ENCODE peak calls at places on chromosomes 1 and 21, in seven cellular contexts. One of them, this sample, is unnamed.

GRCh38 chr1:244214009-244214967 is 163.2 kb downstream of the ZBTB18 start:
- DNase-seq in PC-3: peak; percentile 90
- DNase-seq in kidney: no peak
- DNase-seq in fibroblast of pulmonary artery: peak; percentile 93
- DNase-seq in activated naive CD8-positive, alpha-beta T cell treated with anti-CD3 and anti-CD28 coated beads, Interleukin-2, amount 50 U/mL, for 24 hours: no peak
- DNase-seq in left cardiac atrium: peak; percentile 32
- DNase-seq in RPMI8226: no peak
- DNase-seq in this sample: no peak

GRCh38 chr1:115429242-115429641 is 91.2 kb upstream of the NGF start:
- DNase-seq in PC-3: peak; percentile 73
- DNase-seq in left cardiac atrium: no peak
- DNase-seq in kidney: no peak
- DNase-seq in fibroblast of pulmonary artery: peak; percentile 82
- DNase-seq in RPMI8226: no peak
- DNase-seq in activated naive CD8-positive, alpha-beta T cell treated with anti-CD3 and anti-CD28 coated beads, Interleukin-2, amount 50 U/mL, for 24 hours: no peak
- DNase-seq in this sample: no peak

GRCh38 chr1:203402609-203403337 is 51.9 kb upstream of the FMOD start:
- DNase-seq in kidney: no peak
- DNase-seq in fibroblast of pulmonary artery: peak; percentile 92
- DNase-seq in PC-3: no peak
- DNase-seq in RPMI8226: no peak
- DNase-seq in activated naive CD8-positive, alpha-beta T cell treated with anti-CD3 and anti-CD28 coated beads, Interleukin-2, amount 50 U/mL, for 24 hours: no peak
- DNase-seq in left cardiac atrium: no peak
- DNase-seq in this sample: no peak

GRCh38 chr1:112141301-112141700 is 151.8 kb upstream of the KCND3 start:
- DNase-seq in activated naive CD8-positive, alpha-beta T cell treated with anti-CD3 and anti-CD28 coated beads, Interleukin-2, amount 50 U/mL, for 24 hours: no peak
- DNase-seq in kidney: no peak
- DNase-seq in PC-3: no peak
- DNase-seq in fibroblast of pulmonary artery: no peak
- DNase-seq in left cardiac atrium: no peak
- DNase-seq in RPMI8226: no peak
- DNase-seq in this sample: no peak

GRCh38 chr1:217333939-217334338 is 297.0 kb downstream of the GPATCH2 start:
- DNase-seq in PC-3: peak; percentile 89
- DNase-seq in left cardiac atrium: no peak
- DNase-seq in kidney: no peak
- DNase-seq in RPMI8226: peak; percentile 49
- DNase-seq in fibroblast of pulmonary artery: peak; percentile 32
- DNase-seq in activated naive CD8-positive, alpha-beta T cell treated with anti-CD3 and anti-CD28 coated beads, Interleukin-2, amount 50 U/mL, for 24 hours: peak; percentile 5
- DNase-seq in this sample: no peak

GRCh38 chr1:7046891-7047290 is 261.6 kb downstream of the CAMTA1 start:
- DNase-seq in kidney: no peak
- DNase-seq in PC-3: no peak
- DNase-seq in activated naive CD8-positive, alpha-beta T cell treated with anti-CD3 and anti-CD28 coated beads, Interleukin-2, amount 50 U/mL, for 24 hours: no peak
- DNase-seq in fibroblast of pulmonary artery: no peak
- DNase-seq in left cardiac atrium: no peak
- DNase-seq in RPMI8226: no peak
- DNase-seq in this sample: no peak

GRCh38 chr1:46043491-46044017 is 88.9 kb downstream of the PIK3R3 start:
- DNase-seq in RPMI8226: peak; percentile 95
- DNase-seq in left cardiac atrium: no peak
- DNase-seq in PC-3: no peak
- DNase-seq in activated naive CD8-positive, alpha-beta T cell treated with anti-CD3 and anti-CD28 coated beads, Interleukin-2, amount 50 U/mL, for 24 hours: no peak
- DNase-seq in kidney: no peak
- DNase-seq in fibroblast of pulmonary artery: no peak
- DNase-seq in this sample: no peak

GRCh38 chr1:245822997-245823396 is 668.2 kb downstream of the KIF26B start:
- DNase-seq in fibroblast of pulmonary artery: peak; percentile 97
- DNase-seq in RPMI8226: no peak
- DNase-seq in activated naive CD8-positive, alpha-beta T cell treated with anti-CD3 and anti-CD28 coated beads, Interleukin-2, amount 50 U/mL, for 24 hours: no peak
- DNase-seq in PC-3: peak; percentile 89
- DNase-seq in kidney: no peak
- DNase-seq in left cardiac atrium: no peak
- DNase-seq in this sample: no peak

GRCh38 chr1:115456441-115456961 is 118.5 kb upstream of the NGF start:
- DNase-seq in RPMI8226: no peak
- DNase-seq in activated naive CD8-positive, alpha-beta T cell treated with anti-CD3 and anti-CD28 coated beads, Interleukin-2, amount 50 U/mL, for 24 hours: no peak
- DNase-seq in fibroblast of pulmonary artery: no peak
- DNase-seq in PC-3: peak; percentile 60
- DNase-seq in left cardiac atrium: no peak
- DNase-seq in kidney: no peak
- DNase-seq in this sample: no peak

GRCh38 chr1:116372651-116373444 is at the start of gene ATP1A1:
- DNase-seq in PC-3: peak; percentile 95
- DNase-seq in RPMI8226: peak; percentile 94
- DNase-seq in left cardiac atrium: peak; percentile 98
- DNase-seq in fibroblast of pulmonary artery: peak; percentile 94
- DNase-seq in kidney: peak; percentile 99
- DNase-seq in activated naive CD8-positive, alpha-beta T cell treated with anti-CD3 and anti-CD28 coated beads, Interleukin-2, amount 50 U/mL, for 24 hours: peak; percentile 99
- DNase-seq in this sample: peak; percentile 97

GRCh38 chr1:2809656-2810055 is 8.2 kb upstream of the TTC34 start:
- DNase-seq in PC-3: no peak
- DNase-seq in left cardiac atrium: no peak
- DNase-seq in RPMI8226: no peak
- DNase-seq in activated naive CD8-positive, alpha-beta T cell treated with anti-CD3 and anti-CD28 coated beads, Interleukin-2, amount 50 U/mL, for 24 hours: no peak
- DNase-seq in fibroblast of pulmonary artery: no peak
- DNase-seq in kidney: no peak
- DNase-seq in this sample: no peak

GRCh38 chr1:19426294-19427086 is 58.8 kb downstream of the CAPZB start:
- DNase-seq in kidney: peak; percentile 86
- DNase-seq in fibroblast of pulmonary artery: no peak
- DNase-seq in RPMI8226: no peak
- DNase-seq in left cardiac atrium: peak; percentile 34
- DNase-seq in PC-3: no peak
- DNase-seq in activated naive CD8-positive, alpha-beta T cell treated with anti-CD3 and anti-CD28 coated beads, Interleukin-2, amount 50 U/mL, for 24 hours: no peak
- DNase-seq in this sample: no peak

GRCh38 chr1:33684346-33685122 is 179.3 kb upstream of the HMGB4 start:
- DNase-seq in left cardiac atrium: no peak
- DNase-seq in fibroblast of pulmonary artery: no peak
- DNase-seq in RPMI8226: no peak
- DNase-seq in activated naive CD8-positive, alpha-beta T cell treated with anti-CD3 and anti-CD28 coated beads, Interleukin-2, amount 50 U/mL, for 24 hours: no peak
- DNase-seq in PC-3: no peak
- DNase-seq in kidney: no peak
- DNase-seq in this sample: no peak

GRCh38 chr1:233367057-233367759 is 39.7 kb downstream of the MAP3K21 start:
- DNase-seq in RPMI8226: no peak
- DNase-seq in kidney: no peak
- DNase-seq in fibroblast of pulmonary artery: peak; percentile 10
- DNase-seq in left cardiac atrium: no peak
- DNase-seq in PC-3: peak; percentile 83
- DNase-seq in activated naive CD8-positive, alpha-beta T cell treated with anti-CD3 and anti-CD28 coated beads, Interleukin-2, amount 50 U/mL, for 24 hours: no peak
- DNase-seq in this sample: no peak

GRCh38 chr1:197595244-197595904 is 179.9 kb downstream of the DENND1B start:
- DNase-seq in fibroblast of pulmonary artery: no peak
- DNase-seq in activated naive CD8-positive, alpha-beta T cell treated with anti-CD3 and anti-CD28 coated beads, Interleukin-2, amount 50 U/mL, for 24 hours: no peak
- DNase-seq in left cardiac atrium: no peak
- DNase-seq in PC-3: no peak
- DNase-seq in RPMI8226: no peak
- DNase-seq in kidney: no peak
- DNase-seq in this sample: no peak

GRCh38 chr1:229625893-229626831 is at the start of the genes TAF5L and URB2:
- DNase-seq in RPMI8226: peak; percentile 97
- DNase-seq in left cardiac atrium: peak; percentile 90
- DNase-seq in fibroblast of pulmonary artery: peak; percentile 89
- DNase-seq in activated naive CD8-positive, alpha-beta T cell treated with anti-CD3 and anti-CD28 coated beads, Interleukin-2, amount 50 U/mL, for 24 hours: peak; percentile 86
- DNase-seq in kidney: peak; percentile 95
- DNase-seq in PC-3: peak; percentile 97
- DNase-seq in this sample: peak; percentile 75

GRCh38 chr1:167136191-167136614 is 42.3 kb downstream of the STYXL2 start:
- DNase-seq in kidney: peak; percentile 78
- DNase-seq in left cardiac atrium: no peak
- DNase-seq in activated naive CD8-positive, alpha-beta T cell treated with anti-CD3 and anti-CD28 coated beads, Interleukin-2, amount 50 U/mL, for 24 hours: no peak
- DNase-seq in fibroblast of pulmonary artery: peak; percentile 20
- DNase-seq in RPMI8226: no peak
- DNase-seq in PC-3: peak; percentile 65
- DNase-seq in this sample: no peak

GRCh38 chr1:167808104-167808503 is 86.3 kb downstream of the MPZL1 start:
- DNase-seq in RPMI8226: no peak
- DNase-seq in activated naive CD8-positive, alpha-beta T cell treated with anti-CD3 and anti-CD28 coated beads, Interleukin-2, amount 50 U/mL, for 24 hours: no peak
- DNase-seq in left cardiac atrium: no peak
- DNase-seq in fibroblast of pulmonary artery: peak; percentile 43
- DNase-seq in PC-3: no peak
- DNase-seq in kidney: no peak
- DNase-seq in this sample: no peak

GRCh38 chr1:225482489-225482950 is 54.7 kb upstream of the LBR start:
- DNase-seq in RPMI8226: no peak
- DNase-seq in left cardiac atrium: no peak
- DNase-seq in PC-3: no peak
- DNase-seq in activated naive CD8-positive, alpha-beta T cell treated with anti-CD3 and anti-CD28 coated beads, Interleukin-2, amount 50 U/mL, for 24 hours: no peak
- DNase-seq in fibroblast of pulmonary artery: peak; percentile 75
- DNase-seq in kidney: no peak
- DNase-seq in this sample: no peak

GRCh38 chr1:155179107-155180031 is 5.7 kb downstream of the TRIM46 start:
- DNase-seq in RPMI8226: no peak
- DNase-seq in left cardiac atrium: no peak
- DNase-seq in activated naive CD8-positive, alpha-beta T cell treated with anti-CD3 and anti-CD28 coated beads, Interleukin-2, amount 50 U/mL, for 24 hours: no peak
- DNase-seq in fibroblast of pulmonary artery: no peak
- DNase-seq in kidney: peak; percentile 78
- DNase-seq in PC-3: no peak
- DNase-seq in this sample: no peak

GRCh38 chr1:230173176-230173575 is 106.1 kb downstream of the GALNT2 start:
- DNase-seq in activated naive CD8-positive, alpha-beta T cell treated with anti-CD3 and anti-CD28 coated beads, Interleukin-2, amount 50 U/mL, for 24 hours: no peak
- DNase-seq in PC-3: no peak
- DNase-seq in left cardiac atrium: no peak
- DNase-seq in kidney: no peak
- DNase-seq in fibroblast of pulmonary artery: no peak
- DNase-seq in RPMI8226: no peak
- DNase-seq in this sample: no peak

GRCh38 chr1:194512957-194513356 is 1326.5 kb upstream of the B3GALT2 start:
- DNase-seq in activated naive CD8-positive, alpha-beta T cell treated with anti-CD3 and anti-CD28 coated beads, Interleukin-2, amount 50 U/mL, for 24 hours: no peak
- DNase-seq in PC-3: no peak
- DNase-seq in fibroblast of pulmonary artery: no peak
- DNase-seq in kidney: no peak
- DNase-seq in RPMI8226: no peak
- DNase-seq in left cardiac atrium: no peak
- DNase-seq in this sample: no peak

GRCh38 chr21:37557261-37557950 is 190.8 kb downstream of the DYRK1A start:
- DNase-seq in activated naive CD8-positive, alpha-beta T cell treated with anti-CD3 and anti-CD28 coated beads, Interleukin-2, amount 50 U/mL, for 24 hours: no peak
- DNase-seq in PC-3: no peak
- DNase-seq in RPMI8226: peak; percentile 41
- DNase-seq in left cardiac atrium: no peak
- DNase-seq in fibroblast of pulmonary artery: no peak
- DNase-seq in kidney: no peak
- DNase-seq in this sample: no peak

GRCh38 chr1:15212216-15212988 is 34.6 kb upstream of the FHAD1 start:
- DNase-seq in activated naive CD8-positive, alpha-beta T cell treated with anti-CD3 and anti-CD28 coated beads, Interleukin-2, amount 50 U/mL, for 24 hours: no peak
- DNase-seq in kidney: no peak
- DNase-seq in RPMI8226: no peak
- DNase-seq in left cardiac atrium: no peak
- DNase-seq in fibroblast of pulmonary artery: no peak
- DNase-seq in PC-3: no peak
- DNase-seq in this sample: no peak

GRCh38 chr1:200660719-200661118 is 9.0 kb downstream of the DDX59 start:
- DNase-seq in fibroblast of pulmonary artery: peak; percentile 46
- DNase-seq in kidney: no peak
- DNase-seq in RPMI8226: no peak
- DNase-seq in left cardiac atrium: peak; percentile 71
- DNase-seq in activated naive CD8-positive, alpha-beta T cell treated with anti-CD3 and anti-CD28 coated beads, Interleukin-2, amount 50 U/mL, for 24 hours: no peak
- DNase-seq in PC-3: no peak
- DNase-seq in this sample: no peak

GRCh38 chr1:195733408-195733807 is 874.8 kb downstream of the KCNT2 start:
- DNase-seq in activated naive CD8-positive, alpha-beta T cell treated with anti-CD3 and anti-CD28 coated beads, Interleukin-2, amount 50 U/mL, for 24 hours: no peak
- DNase-seq in left cardiac atrium: no peak
- DNase-seq in RPMI8226: no peak
- DNase-seq in kidney: no peak
- DNase-seq in PC-3: no peak
- DNase-seq in fibroblast of pulmonary artery: no peak
- DNase-seq in this sample: no peak

GRCh38 chr1:209435654-209436566 is 147.6 kb upstream of the CAMK1G start:
- DNase-seq in left cardiac atrium: peak; percentile 69
- DNase-seq in activated naive CD8-positive, alpha-beta T cell treated with anti-CD3 and anti-CD28 coated beads, Interleukin-2, amount 50 U/mL, for 24 hours: peak; percentile 61
- DNase-seq in kidney: peak; percentile 75
- DNase-seq in RPMI8226: peak; percentile 61
- DNase-seq in fibroblast of pulmonary artery: peak; percentile 81
- DNase-seq in PC-3: peak; percentile 98
- DNase-seq in this sample: no peak

GRCh38 chr1:42735056-42735455 is 5.0 kb downstream of the CLDN19 start:
- DNase-seq in PC-3: no peak
- DNase-seq in RPMI8226: no peak
- DNase-seq in fibroblast of pulmonary artery: no peak
- DNase-seq in left cardiac atrium: no peak
- DNase-seq in kidney: no peak
- DNase-seq in activated naive CD8-positive, alpha-beta T cell treated with anti-CD3 and anti-CD28 coated beads, Interleukin-2, amount 50 U/mL, for 24 hours: no peak
- DNase-seq in this sample: no peak

GRCh38 chr1:204145033-204145504 is 6.8 kb downstream of the ETNK2 start:
- DNase-seq in kidney: no peak
- DNase-seq in activated naive CD8-positive, alpha-beta T cell treated with anti-CD3 and anti-CD28 coated beads, Interleukin-2, amount 50 U/mL, for 24 hours: no peak
- DNase-seq in PC-3: no peak
- DNase-seq in left cardiac atrium: no peak
- DNase-seq in fibroblast of pulmonary artery: no peak
- DNase-seq in RPMI8226: no peak
- DNase-seq in this sample: no peak

GRCh38 chr1:66351913-66352312 is 182.0 kb upstream of the SGIP1 start:
- DNase-seq in activated naive CD8-positive, alpha-beta T cell treated with anti-CD3 and anti-CD28 coated beads, Interleukin-2, amount 50 U/mL, for 24 hours: no peak
- DNase-seq in fibroblast of pulmonary artery: no peak
- DNase-seq in left cardiac atrium: no peak
- DNase-seq in PC-3: no peak
- DNase-seq in RPMI8226: no peak
- DNase-seq in kidney: no peak
- DNase-seq in this sample: peak; percentile 39

GRCh38 chr1:240385985-240386978 is 225.7 kb downstream of the GREM2 start:
- DNase-seq in PC-3: peak; percentile 93
- DNase-seq in left cardiac atrium: no peak
- DNase-seq in kidney: no peak
- DNase-seq in fibroblast of pulmonary artery: peak; percentile 87
- DNase-seq in RPMI8226: no peak
- DNase-seq in activated naive CD8-positive, alpha-beta T cell treated with anti-CD3 and anti-CD28 coated beads, Interleukin-2, amount 50 U/mL, for 24 hours: no peak
- DNase-seq in this sample: no peak

GRCh38 chr1:151612506-151613274 is 840 bp downstream of the SNX27 start:
- DNase-seq in left cardiac atrium: peak; percentile 32
- DNase-seq in fibroblast of pulmonary artery: peak; percentile 27
- DNase-seq in activated naive CD8-positive, alpha-beta T cell treated with anti-CD3 and anti-CD28 coated beads, Interleukin-2, amount 50 U/mL, for 24 hours: peak; percentile 32
- DNase-seq in PC-3: no peak
- DNase-seq in kidney: peak; percentile 83
- DNase-seq in RPMI8226: peak; percentile 33
- DNase-seq in this sample: no peak

GRCh38 chr1:41917835-41918449 is 780 bp downstream of the HIVEP3 start:
- DNase-seq in kidney: peak; percentile 77
- DNase-seq in left cardiac atrium: peak; percentile 47
- DNase-seq in RPMI8226: no peak
- DNase-seq in fibroblast of pulmonary artery: peak; percentile 30
- DNase-seq in PC-3: peak; percentile 54
- DNase-seq in activated naive CD8-positive, alpha-beta T cell treated with anti-CD3 and anti-CD28 coated beads, Interleukin-2, amount 50 U/mL, for 24 hours: peak; percentile 55
- DNase-seq in this sample: peak; percentile 26

GRCh38 chr1:99472893-99473292 is 173.0 kb upstream of the PALMD start:
- DNase-seq in activated naive CD8-positive, alpha-beta T cell treated with anti-CD3 and anti-CD28 coated beads, Interleukin-2, amount 50 U/mL, for 24 hours: no peak
- DNase-seq in kidney: no peak
- DNase-seq in fibroblast of pulmonary artery: no peak
- DNase-seq in PC-3: no peak
- DNase-seq in left cardiac atrium: no peak
- DNase-seq in RPMI8226: no peak
- DNase-seq in this sample: no peak

GRCh38 chr21:45767071-45768006 is 123.8 kb downstream of the PCBP3 start:
- DNase-seq in left cardiac atrium: no peak
- DNase-seq in PC-3: peak; percentile 19
- DNase-seq in activated naive CD8-positive, alpha-beta T cell treated with anti-CD3 and anti-CD28 coated beads, Interleukin-2, amount 50 U/mL, for 24 hours: no peak
- DNase-seq in kidney: no peak
- DNase-seq in fibroblast of pulmonary artery: peak; percentile 17
- DNase-seq in RPMI8226: no peak
- DNase-seq in this sample: peak; percentile 12

GRCh38 chr1:222801067-222801466 is 13.8 kb upstream of the DISP1 start:
- DNase-seq in PC-3: no peak
- DNase-seq in left cardiac atrium: no peak
- DNase-seq in activated naive CD8-positive, alpha-beta T cell treated with anti-CD3 and anti-CD28 coated beads, Interleukin-2, amount 50 U/mL, for 24 hours: no peak
- DNase-seq in RPMI8226: no peak
- DNase-seq in kidney: no peak
- DNase-seq in fibroblast of pulmonary artery: no peak
- DNase-seq in this sample: no peak

GRCh38 chr1:40039245-40039756 is 1.2 kb upstream of the CAP1 start:
- DNase-seq in left cardiac atrium: no peak
- DNase-seq in activated naive CD8-positive, alpha-beta T cell treated with anti-CD3 and anti-CD28 coated beads, Interleukin-2, amount 50 U/mL, for 24 hours: no peak
- DNase-seq in RPMI8226: peak; percentile 75
- DNase-seq in kidney: no peak
- DNase-seq in fibroblast of pulmonary artery: peak; percentile 65
- DNase-seq in PC-3: peak; percentile 34
- DNase-seq in this sample: no peak

GRCh38 chr1:25623731-25624130 is 7.1 kb downstream of the MAN1C1 start:
- DNase-seq in RPMI8226: no peak
- DNase-seq in PC-3: no peak
- DNase-seq in kidney: no peak
- DNase-seq in fibroblast of pulmonary artery: no peak
- DNase-seq in left cardiac atrium: no peak
- DNase-seq in activated naive CD8-positive, alpha-beta T cell treated with anti-CD3 and anti-CD28 coated beads, Interleukin-2, amount 50 U/mL, for 24 hours: no peak
- DNase-seq in this sample: no peak

This sample was measured in effector CD4-positive, alpha-beta T cell.